ENCODE peak calls at places on chromosome 10, in eight cellular contexts. O, G, V, T, F, B, I and A are unnamed samples.

GRCh38 chr10:30422981-30423654 is 10.9 kb upstream of the MAP3K8 start:
- DNase-seq in F (peak; percentile 86), T (peak; percentile 96), V (peak; percentile 82), O (no peak), B (no peak), G (peak; percentile 31), I (peak; percentile 84), A (peak; percentile 83)

GRCh38 chr10:1611936-1612550 is 125.3 kb downstream of the ADARB2 start:
- DNase-seq in V (no peak), G (no peak), I (no peak), T (no peak), F (no peak), B (no peak), O (no peak), A (no peak)

GRCh38 chr10:18312385-18313145 is 172.3 kb downstream of the CACNB2 start:
- DNase-seq in O (no peak), F (peak; percentile 70), G (peak; percentile 80), V (peak; percentile 56), T (peak; percentile 38), B (no peak), I (peak; percentile 55), A (no peak)

GRCh38 chr10:69501657-69502056 is 50.4 kb downstream of the TSPAN15 start:
- DNase-seq in F (no peak), T (no peak), G (no peak), I (no peak), V (no peak), O (no peak), B (no peak), A (no peak)

GRCh38 chr10:77763453-77764430 is 126.1 kb upstream of the KCNMA1 start:
- DNase-seq in B (peak; percentile 51), I (no peak), V (peak; percentile 9), G (no peak), T (no peak), F (peak; percentile 18), O (no peak), A (no peak)

GRCh38 chr10:84902549-84902948 is 574.2 kb downstream of the CCSER2 start:
- DNase-seq in T (no peak), F (no peak), G (no peak), O (no peak), I (no peak), V (no peak), B (no peak), A (no peak)

GRCh38 chr10:82377608-82378007 is 502.6 kb downstream of the NRG3 start:
- DNase-seq in G (peak; percentile 55), T (peak; percentile 14), V (peak; percentile 26), B (no peak), F (peak; percentile 49), O (no peak), I (peak; percentile 72), A (no peak)

GRCh38 chr10:132572545-132572937 is 35.0 kb downstream of the INPP5A start:
- DNase-seq in G (no peak), T (peak; percentile 44), I (peak; percentile 38), O (no peak), B (no peak), V (peak; percentile 47), F (peak; percentile 73), A (no peak)

GRCh38 chr10:5958077-5958476 is 19.3 kb downstream of the IL15RA start:
- DNase-seq in T (no peak), I (no peak), F (peak; percentile 69), O (no peak), B (no peak), V (peak; percentile 42), G (peak; percentile 38), A (no peak)

GRCh38 chr10:89537361-89537760 is 2.0 kb upstream of the SLC16A12 start:
- DNase-seq in O (no peak), G (no peak), F (no peak), B (no peak), V (no peak), I (no peak), T (no peak), A (no peak)

GRCh38 chr10:89534826-89535166 is 598 bp downstream of the SLC16A12 start:
- DNase-seq in G (no peak), I (no peak), T (no peak), V (no peak), O (no peak), B (no peak), F (no peak), A (no peak)

GRCh38 chr10:89535185-89536012 is at the start of gene SLC16A12:
- DNase-seq in O (peak; percentile 56), G (no peak), F (peak; percentile 63), B (peak; percentile 76), T (no peak), V (peak; percentile 22), I (peak; percentile 21), A (no peak)

GRCh38 chr10:89532476-89532875 is 2.9 kb downstream of the SLC16A12 start:
- DNase-seq in T (no peak), V (no peak), F (peak; percentile 54), I (no peak), B (no peak), G (no peak), O (no peak), A (no peak)

GRCh38 chr10:89536013-89536354 is 590 bp upstream of the SLC16A12 start:
- DNase-seq in O (no peak), B (no peak), F (no peak), V (no peak), I (no peak), G (no peak), T (no peak), A (no peak)
- H3K4me3 ChIP-seq in O (peak overlapping the region; percentile 62), B (peak overlapping the region; percentile 58), F (peak overlapping the region; percentile 85), V (peak overlapping the region; percentile 35), I (peak overlapping the region; percentile 47), G (peak overlapping the region; percentile 28), T (no peak overlapping the region), A (peak overlapping the region; percentile 32)

GRCh38 chr10:71725998-71726672 is 6.6 kb upstream of the C10orf105 start:
- DNase-seq in F (peak; percentile 62), O (no peak), G (peak; percentile 36), V (peak; percentile 44), T (peak; percentile 55), B (no peak), I (peak; percentile 48), A (no peak)
- TF ChIP-seq CTCF in F (peak; percentile 62), O (no peak), G (peak; percentile 49), V (peak; percentile 50), T (peak; percentile 47), B (peak; percentile 8), I (peak; percentile 52), A (peak; percentile 38)

DNA sequence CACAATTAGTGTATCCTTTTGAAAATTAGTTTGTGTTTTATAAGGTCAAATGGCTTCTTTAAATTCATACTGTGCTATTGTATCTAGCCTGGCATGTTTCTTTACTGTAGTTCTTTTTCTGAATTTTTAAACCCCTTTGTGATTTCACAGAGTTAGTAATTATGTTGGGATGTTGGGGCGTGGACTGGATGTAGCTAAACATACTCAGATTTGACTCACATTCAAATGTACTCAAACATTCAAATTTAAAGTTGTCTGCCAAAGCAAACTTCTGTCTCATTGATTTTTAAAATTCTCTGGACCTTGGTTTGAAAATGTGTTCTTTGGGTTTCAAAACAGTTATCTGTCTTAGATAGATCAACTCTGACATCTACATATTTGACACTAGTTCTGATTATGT is 7.2 kb upstream of the NRP1 start:
- DNase-seq in V (no peak), T (no peak), I (peak; percentile 26), F (peak; percentile 46), B (no peak), O (no peak), G (peak; percentile 73), A (no peak)
- H3K4me3 ChIP-seq in V (no peak overlapping the region), T (no peak overlapping the region), I (peak overlapping the region; percentile 8), F (no peak overlapping the region), B (no peak overlapping the region), O (no peak overlapping the region), G (no peak overlapping the region), A (no peak overlapping the region)

GRCh38 chr10:109624939-109625338 is 298.4 kb downstream of the XPNPEP1 start:
- DNase-seq in V (no peak), G (no peak), F (no peak), T (no peak), I (no peak), O (no peak), B (no peak), A (no peak)

GRCh38 chr10:109616356-109616755 is 307.0 kb downstream of the XPNPEP1 start:
- DNase-seq in O (no peak), T (no peak), V (no peak), G (no peak), I (no peak), F (no peak), B (no peak), A (no peak)

GRCh38 chr10:109618748-109619147 is 304.6 kb downstream of the XPNPEP1 start:
- DNase-seq in B (no peak), O (no peak), V (no peak), F (no peak), I (no peak), T (no peak), G (no peak), A (no peak)

DNA sequence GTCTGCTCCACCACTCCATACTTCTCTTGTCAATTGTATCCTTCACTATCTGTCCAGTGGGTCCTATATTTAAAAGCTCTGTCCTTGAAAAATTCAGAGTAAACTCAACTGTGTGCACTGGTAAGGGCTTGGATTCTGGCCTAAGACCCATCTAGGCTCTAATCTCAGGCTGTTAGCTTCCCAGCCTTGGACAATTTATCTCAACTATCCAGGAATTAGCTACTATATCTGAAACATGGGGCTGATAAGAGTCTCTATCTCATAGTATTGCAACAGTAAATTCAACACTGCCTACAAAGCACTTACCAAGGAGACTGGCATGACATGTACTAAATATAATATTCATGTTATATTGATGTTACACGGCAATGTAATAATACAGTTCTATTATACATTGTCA is 303.4 kb downstream of the XPNPEP1 start:
- DNase-seq in T (no peak), F (no peak), V (no peak), G (no peak), I (no peak), O (no peak), B (no peak), A (no peak)
- TF ChIP-seq CTCF in T (no peak), F (no peak), V (no peak), G (no peak), I (no peak), O (no peak), B (no peak), A (no peak)

DNA sequence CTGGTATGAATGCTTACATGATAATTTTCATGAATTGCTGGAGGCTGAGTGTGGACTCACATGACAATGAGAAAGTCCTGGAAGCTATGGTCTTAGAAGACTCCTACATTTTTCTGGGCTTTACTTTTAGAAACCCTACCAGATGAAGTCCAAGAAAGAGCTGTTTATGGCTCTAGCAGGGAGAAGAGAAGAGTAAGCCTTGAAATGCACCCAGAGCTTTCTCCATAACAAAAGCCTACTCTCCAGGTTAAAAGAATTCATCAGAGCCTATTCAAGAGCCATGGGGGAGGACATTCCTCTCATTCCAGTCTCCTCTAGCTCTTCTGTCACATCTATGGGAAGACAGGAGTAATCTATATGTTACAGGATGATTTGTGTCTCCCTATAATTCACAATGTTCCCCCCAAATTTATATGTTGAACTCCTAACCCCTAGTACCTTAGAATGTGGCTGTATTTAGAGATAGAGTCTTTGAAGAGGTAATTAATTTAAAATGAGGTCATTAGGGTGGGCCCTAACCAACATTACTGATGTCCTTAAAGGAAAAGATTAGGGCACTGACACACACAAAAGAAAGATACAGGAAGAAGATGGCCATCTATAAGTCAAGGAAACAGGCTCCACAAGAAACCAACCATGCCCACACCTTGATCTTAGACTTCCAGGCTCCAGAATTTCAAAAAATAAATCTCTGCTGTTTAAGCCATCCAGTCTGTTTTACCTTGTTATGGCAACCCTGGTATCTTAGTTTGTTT is 193.8 kb upstream of the PTER start:
- DNase-seq in F (no peak), I (no peak), B (no peak), V (no peak), O (no peak), G (no peak), T (no peak), A (no peak)
- H3K4me3 ChIP-seq in F (no peak overlapping the region), I (no peak overlapping the region), B (no peak overlapping the region), V (no peak overlapping the region), O (no peak overlapping the region), G (no peak overlapping the region), T (no peak overlapping the region), A (no peak overlapping the region)

GRCh38 chr10:47237316-47238260 is 62.4 kb upstream of the GDF10 start:
- DNase-seq in F (no peak), T (no peak), I (no peak), O (no peak), B (no peak), G (no peak), V (no peak), A (no peak)
- TF ChIP-seq CTCF in F (peak; percentile 4), T (no peak), I (no peak), O (no peak), B (peak; percentile 14), G (no peak), V (no peak), A (no peak)